ENCODE peak calls at places on chromosomes 4 and X, in five cellular contexts. D is HFF-Myc; U is fibroblast of lung; C is activated CD8-positive, alpha-beta T cell treated with anti-CD3 and anti-CD28 coated beads for 36 hours; S is Calu3. Y is an unnamed sample.

GRCh38 chr4:15037923-15038541 is 35.8 kb downstream of the CPEB2 start:
- DNase-seq in D (no peak), U (no peak), C (no peak), S (no peak), Y (no peak)

GRCh38 chrX:40887476-40887875 is 152.1 kb upstream of the MED14 start:
- DNase-seq in D (no peak), U (no peak), C (no peak), S (no peak), Y (no peak)

GRCh38 chrX:133880032-133880443 is 105.4 kb downstream of the GPC3 start:
- DNase-seq in D (no peak), U (no peak), C (no peak), S (no peak), Y (no peak)

GRCh38 chrX:43003204-43003565 is 225.2 kb upstream of the PPP1R2C start:
- DNase-seq in D (no peak), U (no peak), C (no peak), S (no peak), Y (no peak)

GRCh38 chr4:156685308-156685707 is 286.3 kb downstream of the PDGFC start:
- DNase-seq in D (no peak), U (no peak), C (no peak), S (no peak), Y (no peak)

GRCh38 chr4:38757945-38758344 is 24.8 kb downstream of the TLR10 start:
- DNase-seq in D (no peak), U (no peak), C (peak), S (peak), Y (no peak)

GRCh38 chr4:100188829-100189228 is 1.4 kb downstream of the DDIT4L start:
- DNase-seq in D (no peak), U (no peak), C (peak), S (no peak), Y (no peak)

GRCh38 chr4:175927121-175927520 is 115.1 kb upstream of the GPM6A start:
- DNase-seq in D (no peak), U (no peak), C (no peak), S (no peak), Y (peak)

GRCh38 chr4:107600993-107601392 is 119.0 kb downstream of the PAPSS1 start:
- DNase-seq in D (no peak), U (no peak), C (no peak), S (no peak), Y (no peak)

GRCh38 chrX:87621697-87622096 is 104.1 kb downstream of the KLHL4 start:
- DNase-seq in D (no peak), U (peak), C (no peak), S (no peak), Y (peak)

GRCh38 chr4:2930821-2931764 is 32.1 kb downstream of the NOP14 start:
- DNase-seq in D (no peak), U (no peak), C (no peak), S (no peak), Y (no peak)

GRCh38 chrX:20143111-20143510 is 1.5 kb upstream of the EIF1AX start:
- DNase-seq in D (no peak), U (no peak), C (no peak), S (no peak), Y (no peak)

GRCh38 chr4:1991596-1992434 is 17.0 kb downstream of the NELFA start:
- DNase-seq in D (no peak), U (no peak), C (no peak), S (no peak), Y (no peak)

GRCh38 chr4:82733636-82734035 is 65.0 kb downstream of the SCD5 start:
- DNase-seq in D (no peak), U (peak), C (peak), S (no peak), Y (peak)

GRCh38 chrX:86039625-86040568 is 7.5 kb downstream of the CHM start:
- DNase-seq in D (no peak), U (no peak), C (no peak), S (no peak), Y (no peak)

GRCh38 chr4:170741856-170742255 is 652.1 kb upstream of the AADAT start:
- DNase-seq in D (no peak), U (no peak), C (no peak), S (no peak), Y (no peak)

GRCh38 chr4:17811078-17811603 is 362 bp downstream of the NCAPG start:
- DNase-seq in D (no peak), U (no peak), C (peak), S (no peak), Y (peak)

GRCh38 chr4:110550260-110550659 is 72.6 kb downstream of the PITX2 start:
- DNase-seq in D (no peak), U (peak), C (no peak), S (no peak), Y (peak)

GRCh38 chrX:129780441-129781105 is 824 bp downstream of the SASH3 start:
- DNase-seq in D (no peak), U (no peak), C (no peak), S (no peak), Y (no peak)

GRCh38 chr4:67680568-67681222 is 20.3 kb downstream of the UBA6 start:
- DNase-seq in D (no peak), U (no peak), C (no peak), S (no peak), Y (peak)

GRCh38 chr4:29278580-29278979 is 1441.6 kb upstream of the PCDH7 start:
- DNase-seq in D (peak), U (peak), C (no peak), S (no peak), Y (peak)

GRCh38 chrX:145735036-145735435 is 82.6 kb upstream of the SLITRK2 start:
- DNase-seq in D (no peak), U (peak), C (no peak), S (no peak), Y (peak)

GRCh38 chrX:23752740-23753435 is 9.8 kb upstream of the ACOT9 start:
- DNase-seq in D (peak), U (peak), C (no peak), S (no peak), Y (peak)

GRCh38 chrX:69531031-69531755 is 27.1 kb downstream of the NALF2 start:
- DNase-seq in D (no peak), U (no peak), C (no peak), S (no peak), Y (no peak)

GRCh38 chrX:23195097-23195496 is 139.6 kb upstream of the PTCHD1 start:
- DNase-seq in D (no peak), U (no peak), C (no peak), S (no peak), Y (peak)

GRCh38 chr4:42473071-42473684 is 75.9 kb downstream of the SHISA3 start:
- DNase-seq in D (no peak), U (no peak), C (no peak), S (no peak), Y (no peak)

GRCh38 chr4:107349266-107349665 is 313.2 kb upstream of the DKK2 start:
- DNase-seq in D (peak), U (no peak), C (no peak), S (no peak), Y (peak)

GRCh38 chrX:128769511-128769910 is 717.3 kb upstream of the ACTRT1 start:
- DNase-seq in D (no peak), U (no peak), C (no peak), S (no peak), Y (no peak)

GRCh38 chr4:169120624-169121023 is 110.6 kb upstream of the CBR4 start:
- DNase-seq in D (no peak), U (no peak), C (no peak), S (no peak), Y (no peak)

GRCh38 chr4:169124661-169125060 is 114.6 kb upstream of the CBR4 start:
- DNase-seq in D (no peak), U (no peak), C (no peak), S (no peak), Y (no peak)

GRCh38 chr4:169117591-169118081 is 107.6 kb upstream of the CBR4 start:
- DNase-seq in D (no peak), U (peak), C (no peak), S (no peak), Y (peak)

GRCh38 chr4:169122405-169122804 is 112.3 kb upstream of the CBR4 start:
- DNase-seq in D (no peak), U (no peak), C (no peak), S (no peak), Y (no peak)

GRCh38 chr4:169121920-169122319 is 111.9 kb upstream of the CBR4 start:
- DNase-seq in D (no peak), U (no peak), C (no peak), S (no peak), Y (no peak)
- TF ChIP-seq CTCF in D (no peak), U (no peak), C (no peak), S (no peak), Y (no peak)

GRCh38 chr4:152221816-152222516 is 313.9 kb downstream of the FBXW7 start:
- DNase-seq in D (no peak), U (no peak), C (no peak), S (no peak), Y (no peak)

GRCh38 chr4:152225680-152226079 is 310.2 kb downstream of the FBXW7 start:
- DNase-seq in D (no peak), U (no peak), C (no peak), S (no peak), Y (no peak)

GRCh38 chr4:152223600-152223999 is 312.3 kb downstream of the FBXW7 start:
- DNase-seq in D (no peak), U (no peak), C (no peak), S (no peak), Y (no peak)

GRCh38 chr4:152224872-152225420 is 310.9 kb downstream of the FBXW7 start:
- DNase-seq in D (no peak), U (no peak), C (no peak), S (no peak), Y (no peak)

GRCh38 chr4:152224223-152224622 is 311.7 kb downstream of the FBXW7 start:
- DNase-seq in D (no peak), U (no peak), C (no peak), S (no peak), Y (no peak)
- TF ChIP-seq CTCF in D (no peak), U (no peak), C (no peak), S (no peak), Y (no peak)

DNA sequence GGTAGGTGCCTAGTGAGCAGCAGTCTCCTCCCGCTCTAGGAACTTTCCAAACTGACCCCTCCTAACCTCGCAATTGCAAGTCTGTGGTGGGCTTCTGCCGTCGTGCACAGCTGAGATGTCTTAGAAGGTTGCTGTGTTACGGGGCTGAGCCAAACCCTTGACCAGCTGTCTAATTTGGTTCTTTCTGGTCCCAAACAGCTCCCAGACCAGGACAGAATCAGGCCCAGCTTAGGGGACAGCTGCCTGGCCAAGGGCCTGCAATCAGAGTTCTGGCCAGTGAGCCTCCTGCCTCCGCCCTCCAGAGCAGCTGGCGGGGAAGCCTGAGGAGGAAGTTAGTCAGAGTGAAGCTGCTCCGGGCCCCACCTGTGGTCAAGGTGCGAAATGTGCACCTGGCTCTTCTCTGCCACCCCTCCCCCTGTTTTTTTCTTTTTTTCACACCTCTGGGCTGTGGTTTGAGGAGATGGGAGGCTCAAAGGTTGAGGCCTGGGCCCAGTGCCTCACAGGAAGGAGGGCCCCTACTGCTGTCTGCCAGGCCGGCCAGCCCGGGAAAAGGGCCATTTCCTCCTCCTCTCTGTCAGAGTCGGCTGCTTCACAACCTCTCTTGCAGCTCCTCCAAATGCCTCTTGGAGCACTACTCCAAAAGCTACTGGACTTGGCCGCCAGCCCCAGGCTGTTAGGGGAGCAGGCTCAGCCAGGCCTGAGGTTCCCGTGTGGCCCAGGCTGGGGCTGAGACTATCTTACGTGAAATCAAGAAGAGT is 4.2 kb upstream of the CXCR3 start:
- DNase-seq in D (no peak), U (peak), C (peak), S (peak), Y (peak)
- TF ChIP-seq CTCF in D (no peak), U (no peak), C (no peak), S (no peak), Y (peak)

GRCh38 chrX:38806054-38806389 is 4.8 kb downstream of the MID1IP1 start:
- DNase-seq in D (no peak), U (no peak), C (peak), S (no peak), Y (no peak)

GRCh38 chrX:38806875-38807601 is 5.8 kb downstream of the MID1IP1 start:
- DNase-seq in D (no peak), U (no peak), C (no peak), S (no peak), Y (no peak)

GRCh38 chrX:38804481-38805293 is 3.4 kb downstream of the MID1IP1 start:
- DNase-seq in D (no peak), U (no peak), C (peak), S (peak), Y (no peak)

GRCh38 chrX:38803609-38804480 is 2.6 kb downstream of the MID1IP1 start:
- DNase-seq in D (peak), U (peak), C (peak), S (peak), Y (no peak)

DNA sequence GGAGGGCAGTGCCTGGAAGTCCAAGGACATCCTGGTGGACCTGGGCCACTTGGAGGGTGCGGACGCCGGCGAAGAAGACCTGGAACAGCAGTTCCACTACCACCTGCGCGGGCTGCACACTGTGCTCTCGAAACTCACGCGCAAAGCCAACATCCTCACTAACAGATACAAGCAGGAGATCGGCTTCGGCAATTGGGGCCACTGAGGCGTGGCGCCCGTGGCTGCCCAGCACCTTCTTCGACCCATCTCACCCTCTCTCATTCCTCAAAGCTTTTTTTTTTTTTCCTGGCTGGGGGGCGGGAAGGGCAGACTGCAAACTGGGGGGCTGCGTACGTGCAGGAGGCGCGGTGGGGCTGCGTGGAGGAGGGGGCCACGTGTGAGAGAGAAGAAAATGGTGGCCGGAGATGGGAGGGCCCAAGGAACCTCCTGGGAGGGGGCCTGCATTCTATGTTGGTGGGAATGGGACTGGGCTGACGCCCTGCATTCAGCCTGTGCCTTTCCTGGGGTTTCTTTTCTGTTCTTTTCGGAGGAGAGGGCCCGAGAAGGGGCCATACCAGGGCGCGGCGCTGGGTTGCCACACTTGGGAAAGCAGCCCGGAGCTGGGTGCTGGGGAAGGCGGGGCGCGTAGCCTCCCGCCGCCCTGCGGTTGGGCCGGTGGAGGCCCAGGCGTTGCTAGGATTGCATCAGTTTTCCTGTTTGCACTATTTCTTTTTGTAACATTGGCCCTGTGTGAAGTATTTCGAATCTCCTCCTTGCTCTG is 4.2 kb downstream of the MID1IP1 start:
- DNase-seq in D (no peak), U (peak), C (peak), S (peak), Y (no peak)
- TF ChIP-seq CTCF in D (no peak), U (peak), C (no peak), S (no peak), Y (no peak)

DNA sequence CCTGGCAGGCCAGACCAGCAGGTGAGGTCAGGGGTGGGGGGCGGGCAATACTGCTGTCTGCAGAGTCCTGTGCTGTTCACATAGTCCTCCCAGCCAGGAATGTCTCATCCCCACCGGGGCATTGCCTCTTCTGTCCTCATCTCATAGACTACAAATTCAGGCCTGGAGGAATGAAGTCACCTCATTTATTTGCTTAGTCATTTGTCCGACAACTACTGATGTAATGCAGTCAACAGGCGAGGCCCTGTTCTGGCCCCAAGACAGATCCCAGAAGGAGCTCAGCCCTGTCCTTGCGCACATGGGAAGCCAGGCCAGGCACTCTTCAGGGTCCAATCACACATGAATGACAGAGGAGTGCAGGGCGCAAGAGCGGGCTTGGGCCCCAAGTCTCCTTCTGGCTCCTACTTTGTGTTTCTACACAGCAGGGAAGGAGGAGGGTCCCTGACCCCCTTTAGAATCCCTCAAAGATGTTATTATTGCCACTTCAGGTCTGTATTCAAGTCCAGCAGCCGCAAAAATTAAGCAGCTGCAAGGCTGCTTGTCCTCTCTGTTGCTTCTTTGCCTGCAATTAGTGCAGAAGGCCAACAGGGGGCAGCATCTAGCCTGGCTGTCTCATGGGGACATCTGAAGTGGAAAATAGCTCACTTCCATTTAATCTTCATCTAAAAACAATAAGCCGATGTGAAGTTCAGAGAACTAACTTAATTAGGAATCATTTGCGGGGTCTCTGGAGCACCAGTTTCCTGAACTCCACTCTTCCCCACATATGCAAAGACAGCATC is 15.2 kb upstream of the HMX1 start:
- DNase-seq in D (no peak), U (no peak), C (no peak), S (no peak), Y (no peak)
- TF ChIP-seq CTCF in D (peak), U (peak), C (peak), S (no peak), Y (peak)

GRCh38 chr4:6705638-6706037 is 4.0 kb downstream of the MRFAP1L1 start:
- DNase-seq in D (no peak), U (no peak), C (peak), S (no peak), Y (no peak)

GRCh38 chr4:6699903-6700302 is 6.2 kb downstream of the S100P start:
- DNase-seq in D (no peak), U (no peak), C (no peak), S (no peak), Y (no peak)

GRCh38 chr4:6703786-6704185 is 5.9 kb downstream of the MRFAP1L1 start:
- DNase-seq in D (no peak), U (no peak), C (no peak), S (no peak), Y (no peak)

GRCh38 chr4:6702761-6703160 is 6.9 kb downstream of the MRFAP1L1 start:
- DNase-seq in D (no peak), U (no peak), C (no peak), S (no peak), Y (no peak)

DNA sequence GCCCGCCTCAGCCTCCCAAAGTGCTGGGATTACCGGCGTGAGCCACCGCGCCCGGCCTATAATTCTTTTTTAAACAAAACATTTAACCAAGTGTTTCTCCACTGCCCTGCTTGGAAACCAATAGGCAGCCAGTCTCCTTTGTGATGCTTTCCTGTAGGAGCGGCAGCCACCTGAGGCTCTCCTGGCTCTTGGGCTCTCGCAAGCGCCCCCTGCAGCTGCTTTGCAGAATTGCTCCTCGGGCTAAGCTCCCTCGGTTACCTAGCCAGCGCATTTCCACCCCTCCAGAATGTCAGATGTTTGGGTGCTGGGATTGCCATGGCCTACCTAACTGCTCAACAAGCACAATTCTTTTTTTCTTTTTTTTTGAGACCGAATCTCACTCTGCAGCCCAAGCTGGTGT is 7.7 kb downstream of the S100P start:
- DNase-seq in D (no peak), U (no peak), C (peak), S (no peak), Y (no peak)
- TF ChIP-seq CTCF in D (peak), U (no peak), C (peak), S (no peak), Y (peak)

GRCh38 chr4:88054909-88055308 is 47.5 kb downstream of the PKD2 start:
- DNase-seq in D (peak), U (peak), C (peak), S (peak), Y (peak)
- TF ChIP-seq CTCF in D (peak), U (peak), C (no peak), S (no peak), Y (peak)

DNA sequence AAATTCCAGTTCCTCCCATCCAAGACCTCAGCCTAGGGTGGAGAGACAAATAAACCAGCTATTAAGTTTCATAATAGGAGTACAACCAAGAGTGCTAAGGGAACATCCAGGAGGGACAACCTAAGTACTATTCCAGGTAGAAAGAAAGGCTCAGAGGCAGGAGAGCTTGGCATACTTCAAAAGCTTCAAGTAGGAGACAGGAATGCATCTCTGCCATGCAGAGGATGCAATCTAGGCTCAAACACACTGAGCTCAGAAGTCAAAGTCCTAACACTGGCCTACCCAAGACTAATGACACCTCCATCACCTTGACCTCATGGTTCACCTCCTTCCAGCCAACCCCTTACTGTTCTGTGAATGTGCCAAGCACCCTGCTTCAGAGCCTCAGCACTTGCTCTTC is 8.1 kb downstream of the WDFY3 start:
- DNase-seq in D (no peak), U (no peak), C (no peak), S (no peak), Y (no peak)
- TF ChIP-seq CTCF in D (no peak), U (no peak), C (no peak), S (no peak), Y (no peak)